ENCODE peak calls at places on chromosomes 5 and 9, in five cellular contexts. N is tibial nerve, T is mucosa of descending colon, X is adrenal gland, J is transverse colon. O is an unnamed sample. For H3K4me1, the result is how much of the 10 kb centered on the place peaks cover.

GRCh38 chr5:115977988-115978387 is 15.7 kb downstream of the LVRN start:
- DNase-seq in J (no peak), T (no peak), X (no peak), N (no peak), O (no peak)

GRCh38 chr5:131262953-131263541 is 806 bp upstream of the CDC42SE2 start:
- DNase-seq in X (no peak), J (no peak), T (no peak), N (no peak), O (no peak)

GRCh38 chr5:123351315-123351714 is 71.9 kb downstream of the CEP120 start:
- DNase-seq in N (no peak), J (no peak), T (no peak), X (no peak), O (no peak)

GRCh38 chr5:154970759-154971158 is 29.9 kb downstream of the MRPL22 start:
- DNase-seq in X (no peak), T (no peak), J (no peak), N (no peak), O (no peak)

GRCh38 chr9:103203172-103203571 is 208.0 kb downstream of the CYLC2 start:
- DNase-seq in T (no peak), N (no peak), J (no peak), X (no peak), O (no peak)

GRCh38 chr5:89255845-89256463 is 373.0 kb upstream of the MEF2C start:
- DNase-seq in J (no peak), N (no peak), T (no peak), X (no peak), O (no peak)

GRCh38 chr5:177100714-177101121 is 14.0 kb downstream of the FGFR4 start:
- DNase-seq in N (no peak), T (no peak), X (no peak), J (no peak), O (no peak)

GRCh38 chr5:140239939-140240700 is 62.8 kb downstream of the PFDN1 start:
- DNase-seq in X (peak), T (peak), N (no peak), J (peak), O (peak)

GRCh38 chr9:121395558-121395957 is 25.5 kb upstream of the STOM start:
- DNase-seq in T (no peak), N (no peak), X (no peak), J (no peak), O (no peak)

GRCh38 chr5:178346607-178347334 is 114.2 kb upstream of the PHYKPL start:
- DNase-seq in N (no peak), X (no peak), T (no peak), J (no peak), O (peak)

GRCh38 chr9:130664191-130665028 is at the start of gene PRDM12:
- DNase-seq in X (no peak), T (no peak), J (no peak), N (no peak), O (no peak)

GRCh38 chr5:133977161-133977787 is 8.8 kb upstream of the C5orf15 start:
- DNase-seq in J (no peak), N (no peak), T (no peak), X (no peak), O (no peak)

GRCh38 chr5:4730279-4730678 is 409.9 kb upstream of the ADAMTS16 start:
- DNase-seq in T (no peak), N (no peak), X (no peak), J (no peak), O (no peak)

GRCh38 chr5:154241021-154241420 is 50.5 kb downstream of the GALNT10 start:
- DNase-seq in J (no peak), N (no peak), T (no peak), X (no peak), O (no peak)

GRCh38 chr5:14155730-14156129 is 12.6 kb downstream of the TRIO start:
- DNase-seq in N (no peak), X (no peak), T (no peak), J (no peak), O (no peak)
- H3K4me1 ChIP-seq in N (under half), X (under half), T (under half), J (under half), O (half or more)

GRCh38 chr5:127754259-127754658 is 51.1 kb downstream of the CCDC192 start:
- DNase-seq in J (no peak), X (no peak), T (peak), N (no peak), O (no peak)
- H3K4me3 ChIP-seq in J (no peak), X (no peak), T (no peak), N (no peak), O (no peak)

DNA sequence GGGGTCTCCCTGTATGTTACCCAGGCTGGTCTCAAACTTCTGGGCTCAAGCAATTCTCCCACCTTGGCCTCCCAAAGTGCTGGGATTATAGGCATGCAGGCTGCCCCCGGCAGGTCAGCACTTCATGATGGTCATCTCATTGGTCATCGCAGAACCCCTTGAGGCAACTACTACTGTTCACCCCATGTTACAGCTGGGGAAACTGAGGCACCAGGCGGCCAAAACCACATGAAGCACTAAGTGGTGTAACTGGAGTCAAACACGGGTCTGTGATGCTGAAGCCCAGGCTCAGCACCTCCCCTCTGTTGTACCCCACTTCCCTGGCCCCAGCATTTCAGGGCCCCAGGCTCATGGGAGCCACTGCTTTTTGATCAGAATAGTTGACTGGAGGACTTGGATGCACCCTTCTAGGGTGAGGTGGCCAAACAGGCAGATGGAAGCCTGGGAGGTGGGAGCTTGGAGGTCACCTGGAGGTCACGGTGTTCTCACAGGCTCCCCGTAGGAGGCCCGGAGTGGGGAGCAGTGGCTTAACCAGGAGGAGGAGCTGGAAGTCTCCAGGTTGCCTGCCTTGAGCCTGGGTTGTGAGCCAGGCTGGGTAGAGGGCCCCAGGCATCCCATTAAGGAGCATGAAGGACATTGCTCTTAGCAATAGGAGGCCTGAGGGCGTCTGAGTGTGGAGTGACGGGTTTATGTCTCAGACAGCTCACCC is 57.3 kb upstream of the RPL26L1 start:
- DNase-seq in J (no peak), N (no peak), T (no peak), X (no peak), O (no peak)
- H3K4me1 ChIP-seq in J (under half), N (half or more), T (under half), X (under half), O (half or more)

GRCh38 chr9:13089721-13090120 is 189.8 kb downstream of the MPDZ start:
- DNase-seq in N (no peak), J (no peak), X (no peak), T (no peak), O (no peak)

GRCh38 chr9:13090588-13090987 is 188.9 kb downstream of the MPDZ start:
- DNase-seq in T (no peak), X (no peak), N (no peak), J (no peak), O (no peak)

GRCh38 chr9:13083366-13083765 is 196.1 kb downstream of the MPDZ start:
- DNase-seq in X (no peak), J (no peak), N (no peak), T (no peak), O (no peak)

GRCh38 chr9:13083973-13084528 is 195.4 kb downstream of the MPDZ start:
- DNase-seq in X (no peak), T (no peak), J (no peak), N (no peak), O (no peak)

DNA sequence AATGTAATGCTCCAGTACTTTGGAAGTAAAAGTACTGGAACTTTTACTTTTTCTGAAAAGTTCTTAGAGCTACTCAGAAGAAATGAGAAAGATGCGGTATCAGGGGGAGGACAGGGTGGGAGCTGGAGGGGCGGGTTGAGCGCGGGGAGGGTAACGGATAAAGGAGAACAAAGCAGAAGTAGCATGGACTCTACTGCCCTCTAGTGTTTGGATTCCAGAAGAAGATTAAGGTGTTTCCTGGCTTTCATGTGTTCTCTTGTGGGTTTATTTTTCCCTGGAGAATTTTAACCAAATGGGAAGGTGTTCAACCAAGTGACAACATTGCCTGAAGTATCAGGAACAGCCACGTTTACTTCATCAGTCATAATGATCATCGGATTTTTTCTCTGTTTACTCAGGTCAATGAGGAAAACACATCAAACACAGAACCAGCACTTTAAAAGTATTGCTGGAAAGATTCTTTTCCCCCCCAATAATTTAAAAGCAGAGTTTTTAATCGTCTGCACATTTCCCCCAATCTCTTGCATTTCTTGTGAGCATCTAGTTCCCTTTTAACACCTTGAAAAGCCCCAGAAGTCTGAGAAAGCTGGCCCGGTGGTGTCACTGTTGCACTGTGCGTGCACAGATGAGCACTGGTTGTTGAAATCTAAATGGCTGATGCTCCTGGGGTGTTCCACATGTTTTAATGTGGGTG is 190.6 kb downstream of the MPDZ start:
- DNase-seq in J (peak), T (peak), X (peak), N (no peak), O (no peak)
- H3K4me3 ChIP-seq in J (no peak), T (no peak), X (no peak), N (no peak), O (no peak)

DNA sequence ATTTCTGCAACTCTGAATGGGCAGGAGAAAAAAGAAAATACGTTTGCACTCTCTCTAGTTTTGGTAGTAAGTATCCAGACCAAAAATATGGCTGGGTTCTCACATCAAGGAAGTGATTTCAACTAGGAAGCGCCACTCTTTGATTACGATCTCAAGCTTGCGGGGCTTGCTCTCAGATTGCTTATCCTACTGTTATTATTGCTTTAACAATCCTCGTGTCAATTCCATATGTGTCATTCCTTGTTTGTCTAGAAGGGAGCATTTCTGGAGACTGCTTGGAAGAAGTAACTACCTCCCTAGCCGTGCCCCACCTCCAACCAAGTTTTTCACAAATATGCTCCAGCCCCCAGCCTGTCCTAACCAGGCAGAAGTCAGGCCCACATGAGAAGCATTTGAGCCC is 3.5 kb downstream of the PRUNE2 start:
- DNase-seq in X (no peak), N (no peak), T (no peak), J (no peak), O (no peak)
- H3K4me1 ChIP-seq in X (under half), N (under half), T (under half), J (under half), O (under half)

DNA sequence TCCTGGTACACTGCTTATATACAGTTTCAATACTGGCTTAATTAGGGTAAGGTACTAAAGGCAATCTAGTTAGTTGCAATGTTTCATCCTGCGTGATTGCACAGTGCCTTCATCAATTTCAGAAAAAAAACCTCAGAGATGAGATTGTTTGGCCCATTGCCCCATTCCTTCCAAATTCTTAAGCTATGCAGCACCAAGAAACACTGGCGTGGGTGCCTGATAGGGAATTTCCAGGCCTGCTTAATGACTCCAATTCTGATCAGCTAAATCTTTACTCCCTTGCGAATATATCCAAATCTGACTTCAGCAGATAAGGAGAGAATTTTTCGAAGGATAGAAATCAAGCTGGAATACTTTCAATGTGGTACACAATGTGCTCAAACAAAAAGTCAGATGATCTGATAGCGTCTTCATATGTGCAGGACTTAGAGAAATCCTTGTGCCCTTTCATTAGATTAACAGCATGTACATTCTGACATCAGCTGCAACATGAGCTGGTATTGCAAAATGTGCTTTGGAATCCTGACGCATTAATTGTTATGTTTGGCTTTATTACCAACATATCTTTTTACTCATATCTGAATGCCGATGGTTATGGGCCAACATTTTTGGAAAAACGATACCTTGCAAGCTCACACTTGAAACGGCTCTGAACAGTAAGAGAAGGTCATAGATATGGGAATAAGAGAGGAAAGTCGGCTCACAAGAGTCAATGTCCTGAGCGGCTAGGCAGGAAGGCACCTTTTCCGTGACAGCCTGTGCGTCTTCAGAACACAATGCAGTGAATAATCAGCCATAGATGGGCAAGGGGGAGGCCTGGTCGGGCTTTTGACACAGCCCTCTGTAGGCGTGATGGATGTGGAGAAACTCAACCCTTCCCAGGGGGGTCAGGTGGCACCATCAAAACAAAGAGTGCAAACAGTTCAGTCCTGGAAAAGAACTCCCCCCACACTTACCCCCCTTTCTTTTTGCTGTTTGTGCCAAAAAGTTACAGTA is 36.3 kb upstream of the GAS1 start:
- DNase-seq in T (no peak), X (no peak), J (no peak), N (no peak), O (no peak)
- H3K4me3 ChIP-seq in T (no peak), X (no peak), J (no peak), N (no peak), O (no peak)

GRCh38 chr5:1105350-1106265 is 6.3 kb downstream of the SLC12A7 start:
- DNase-seq in T (peak), N (no peak), X (no peak), J (peak), O (no peak)
- H3K4me1 ChIP-seq in T (half or more), N (under half), X (under half), J (half or more), O (half or more)

GRCh38 chr5:35819656-35820055 is 37.0 kb upstream of the IL7R start:
- DNase-seq in X (no peak), T (no peak), N (no peak), J (no peak), O (no peak)
- H3K4me3 ChIP-seq in X (no peak), T (no peak), N (no peak), J (no peak), O (no peak)

DNA sequence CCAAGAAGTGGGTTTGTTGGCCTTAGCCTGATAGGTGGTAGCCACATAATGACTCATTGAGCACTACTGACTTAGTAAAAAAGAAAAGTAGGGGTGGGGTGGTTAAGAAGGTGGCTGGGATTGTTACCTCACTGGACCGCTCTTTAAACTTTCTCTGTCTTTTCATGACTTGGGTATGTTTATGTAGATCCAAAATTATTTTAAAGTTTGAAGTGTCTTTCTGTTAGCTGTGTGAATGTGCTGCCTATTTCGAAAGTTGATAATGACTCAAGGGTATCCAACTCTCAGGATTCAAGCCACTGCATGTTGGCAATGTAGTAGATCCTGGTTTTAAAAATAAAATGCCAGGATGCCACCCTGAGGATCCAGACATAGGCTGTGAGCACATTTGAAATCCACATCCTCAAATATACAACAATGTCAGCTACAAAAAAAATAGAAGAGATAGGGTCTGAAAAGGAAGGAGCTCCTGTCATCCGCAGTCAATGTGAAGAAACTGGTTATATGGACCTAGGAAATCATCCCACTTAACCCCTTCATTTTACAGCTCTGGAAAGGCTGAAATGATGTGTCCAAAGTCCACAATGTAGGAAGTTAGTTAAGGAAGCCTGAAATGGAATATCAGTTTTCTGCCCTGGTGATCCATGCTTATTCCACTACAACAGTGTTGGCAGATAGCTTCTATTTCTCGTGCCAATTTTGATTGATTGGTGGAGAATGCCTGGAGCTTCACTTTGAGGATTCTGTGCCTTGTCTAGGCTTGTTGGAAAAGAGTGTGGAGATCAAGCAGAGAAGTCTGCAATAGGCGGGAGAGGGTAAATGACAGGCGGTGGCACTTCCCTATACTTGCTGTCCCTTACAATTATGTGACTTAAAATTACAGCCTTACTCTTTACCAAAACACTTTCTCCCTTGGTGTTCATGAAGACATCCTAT is 23.4 kb downstream of the ZNF462 start:
- DNase-seq in N (no peak), J (no peak), T (no peak), X (no peak), O (no peak)
- H3K4me1 ChIP-seq in N (under half), J (under half), T (under half), X (under half), O (under half)

O was measured in lower lobe of right lung.